ENCODE peak calls at places on chromosomes 5 and 9, in four cellular contexts. U is dorsolateral prefrontal cortex, M is OCI-LY7, E is tibial artery. T is an unnamed sample.
A peak's percentile ranks its signal among the peaks of the same experiment; 100 is the strongest.

GRCh38 chr9:127905788-127906191 is 6.4 kb upstream of the ST6GALNAC6 start:
- DNase-seq in U (no peak), M (peak; percentile 77), E (peak; percentile 75), T (peak; percentile 52)

GRCh38 chr5:38724301-38725030 is 121.3 kb upstream of the OSMR start:
- DNase-seq in E (no peak), U (no peak), M (no peak), T (no peak)

GRCh38 chr5:90747175-90747574 is 188.6 kb downstream of the ADGRV1 start:
- DNase-seq in M (no peak), U (no peak), E (no peak), T (no peak)

GRCh38 chr9:133420392-133420827 is 1.8 kb upstream of the ADAMTS13 start:
- DNase-seq in M (peak; percentile 90), U (no peak), E (no peak), T (no peak)

GRCh38 chr5:172772112-172772906 is 1.3 kb upstream of the DUSP1 start:
- DNase-seq in U (peak; percentile 66), E (peak; percentile 99), M (peak; percentile 82), T (peak; percentile 97)

GRCh38 chr9:89579741-89580395 is 24.9 kb upstream of the GADD45G start:
- DNase-seq in E (no peak), U (no peak), M (no peak), T (no peak)

GRCh38 chr9:123660691-123661090 is 269.2 kb downstream of the DENND1A start:
- DNase-seq in M (peak; percentile 31), U (no peak), E (no peak), T (no peak)

GRCh38 chr5:154986151-154986550 is 27.4 kb upstream of the KIF4B start:
- DNase-seq in E (no peak), U (no peak), M (no peak), T (no peak)

GRCh38 chr5:134174841-134175839 is 1.6 kb downstream of the SKP1 start:
- DNase-seq in M (peak; percentile 35), U (no peak), E (no peak), T (no peak)

GRCh38 chr5:26889810-26890209 is 148.6 kb downstream of the CDH9 start:
- DNase-seq in M (no peak), E (no peak), U (no peak), T (no peak)

GRCh38 chr5:113246371-113246870 is 188.4 kb downstream of the TSSK1B start:
- DNase-seq in U (no peak), E (no peak), M (no peak), T (no peak)

GRCh38 chr5:76303917-76304316 is 99.2 kb upstream of the IQGAP2 start:
- DNase-seq in E (peak; percentile 11), M (peak; percentile 85), U (no peak), T (no peak)

GRCh38 chr5:66864240-66864884 is 268.2 kb downstream of the MAST4 start:
- DNase-seq in M (peak; percentile 3), U (no peak), E (no peak), T (no peak)

GRCh38 chr9:33942471-33943083 is 106.1 kb downstream of the UBAP2 start:
- DNase-seq in E (no peak), U (no peak), M (no peak), T (no peak)

GRCh38 chr9:133103183-133103986 is 17.7 kb downstream of the RALGDS start:
- DNase-seq in U (peak; percentile 76), M (peak; percentile 50), E (peak; percentile 78), T (peak; percentile 76)

GRCh38 chr5:368162-369084 is 46.9 kb downstream of the AHRR start:
- DNase-seq in M (peak; percentile 24), E (peak; percentile 56), U (peak; percentile 16), T (no peak)

GRCh38 chr9:127262621-127263020 is 2.0 kb upstream of the GARNL3 start:
- DNase-seq in E (no peak), U (peak; percentile 23), M (no peak), T (no peak)

GRCh38 chr5:154740957-154741356 is 14.2 kb upstream of the LARP1 start:
- DNase-seq in U (peak; percentile 76), E (no peak), M (no peak), T (peak; percentile 45)

GRCh38 chr9:37591775-37592107 is 656 bp downstream of the TOMM5 start:
- DNase-seq in U (no peak), M (no peak), E (no peak), T (no peak)

GRCh38 chr9:19286634-19287188 is 56.2 kb downstream of the DENND4C start:
- DNase-seq in E (no peak), U (no peak), M (no peak), T (no peak)

DNA sequence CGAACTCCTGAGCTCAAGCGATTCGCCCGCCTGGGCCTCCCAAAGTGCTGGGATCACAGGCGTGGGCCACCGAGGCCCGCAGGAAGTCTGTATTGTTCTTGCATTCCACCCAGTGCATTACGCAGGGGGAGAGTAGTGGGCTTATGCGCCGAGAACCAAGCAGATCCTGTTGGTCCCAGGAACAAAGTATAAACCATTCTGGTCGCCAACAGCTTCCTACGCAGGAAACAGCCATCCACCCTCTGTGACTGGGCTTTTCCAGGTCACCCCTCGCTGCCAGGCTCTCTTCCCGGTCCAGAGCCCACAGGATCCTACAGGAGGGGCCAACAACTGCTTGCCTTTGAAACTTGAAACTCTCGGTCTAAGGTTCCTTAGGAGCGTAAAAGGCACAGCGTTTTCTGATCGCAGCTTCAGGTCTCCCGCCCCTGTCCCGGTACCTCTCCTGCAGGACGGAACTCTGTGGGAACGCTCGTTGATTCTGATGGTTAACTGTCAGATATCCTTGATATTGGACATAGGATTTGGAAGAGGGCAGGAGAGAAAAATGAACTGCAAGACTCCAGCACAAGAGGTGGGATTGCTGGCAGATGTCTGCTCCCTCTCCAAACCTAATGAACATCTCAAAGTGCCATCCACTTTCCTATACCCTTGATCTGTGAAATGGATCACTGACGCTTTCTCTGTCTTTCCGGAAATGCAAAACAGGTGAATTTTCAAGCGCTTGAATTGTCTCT is 4.2 kb upstream of the ANXA2R start:
- DNase-seq in E (no peak), U (no peak), M (no peak), T (peak; percentile 53)
- H3K27ac ChIP-seq in E (no peak overlapping the region), U (no peak overlapping the region), M (no peak overlapping the region), T (peak overlapping the region; percentile 78)

GRCh38 chr5:44935262-44935661 is 126.5 kb downstream of the MRPS30 start:
- DNase-seq in U (no peak), M (no peak), E (no peak), T (no peak)
- TF ChIP-seq CTCF in U (no peak), M (peak; percentile 31), E (no peak), T (no peak)

GRCh38 chr5:141199359-141200235 is at the start of gene PCDHB11:
- DNase-seq in M (peak; percentile 18), E (no peak), U (no peak), T (no peak)
- H3K27ac ChIP-seq in M (no peak within 1 kb of the TSS), E (no peak within 1 kb of the TSS), U (no peak within 1 kb of the TSS), T (no peak within 1 kb of the TSS)

DNA sequence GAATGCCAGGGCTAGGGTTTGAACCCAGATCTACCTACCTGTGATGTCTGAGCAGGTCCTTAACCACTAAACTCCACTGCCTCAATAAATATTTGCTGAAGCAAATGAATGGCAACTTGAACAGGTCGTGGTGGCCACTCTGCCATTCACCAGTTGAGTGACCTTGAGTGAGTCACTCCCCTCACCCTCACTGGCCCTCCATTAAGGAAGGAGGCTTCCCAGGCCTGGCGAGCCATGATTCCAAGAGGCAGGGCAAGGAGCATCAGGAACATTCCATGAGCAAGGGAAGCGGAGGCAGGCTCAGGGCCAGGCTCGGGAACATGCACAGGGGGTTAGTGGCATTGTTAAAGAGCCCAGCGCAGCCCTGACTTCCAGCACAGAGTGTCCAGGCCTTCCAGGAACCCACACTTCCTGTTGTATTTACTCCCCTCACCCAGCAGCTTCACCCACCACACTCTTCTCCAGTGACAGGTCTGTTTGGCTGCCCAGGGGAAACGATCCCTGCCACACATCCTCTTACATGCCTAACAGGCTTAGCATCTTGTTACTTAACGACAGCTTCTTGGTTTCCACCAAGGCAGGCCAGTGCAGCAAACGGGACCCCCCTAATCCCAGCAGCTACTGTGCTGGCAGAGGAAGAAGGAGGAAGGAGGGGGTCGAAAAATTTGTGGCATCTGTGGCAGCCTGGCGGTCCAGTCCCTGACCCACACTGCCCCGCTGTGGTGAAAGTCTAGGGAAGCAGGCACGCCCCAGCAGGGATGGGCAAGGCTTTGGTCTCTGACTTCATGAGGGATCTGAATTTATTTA is 43.7 kb upstream of the TTC1 start:
- DNase-seq in E (no peak), M (peak; percentile 42), U (no peak), T (peak; percentile 31)
- TF ChIP-seq CTCF in E (peak; percentile 59), M (peak; percentile 76), U (peak; percentile 53), T (peak; percentile 42)

DNA sequence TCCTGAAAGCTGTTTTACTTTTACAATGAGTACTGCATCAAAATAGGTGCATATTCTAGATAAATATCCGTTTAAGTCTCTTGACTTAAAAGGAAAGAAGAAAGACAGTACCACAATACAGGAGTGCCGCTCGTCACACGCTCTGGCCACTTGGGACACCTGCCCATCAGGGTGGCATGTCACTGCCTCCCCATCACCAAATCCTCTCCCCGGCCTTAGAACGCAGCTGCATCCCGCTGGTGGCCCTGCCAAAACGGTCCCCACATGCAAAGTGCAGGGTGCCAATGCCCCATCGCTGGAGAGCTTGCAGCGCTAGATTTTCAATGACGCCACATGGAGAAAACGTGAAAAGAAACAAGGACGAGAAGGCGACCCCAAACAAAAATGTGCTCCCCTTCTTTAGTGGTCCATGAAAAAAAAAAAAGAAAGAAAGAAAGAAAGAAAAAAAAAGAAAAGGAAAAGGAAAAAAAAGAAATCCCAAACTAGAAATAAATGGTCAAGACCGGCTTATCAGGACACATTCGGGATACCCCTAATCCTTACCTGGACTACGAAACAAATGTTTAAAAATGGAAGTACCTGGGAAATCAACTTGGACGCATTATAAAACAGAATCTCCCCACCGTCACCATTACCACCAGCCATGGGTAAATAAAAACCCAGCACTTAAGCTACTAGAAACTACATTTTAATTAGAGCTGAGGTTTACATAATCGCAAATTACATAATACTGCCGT is 1.1 kb downstream of the ANKH start:
- DNase-seq in E (peak; percentile 67), M (peak; percentile 79), U (peak; percentile 47), T (peak; percentile 55)
- H3K27ac ChIP-seq in E (peak overlapping the region; percentile 98), M (peak overlapping the region; percentile 45), U (no peak overlapping the region), T (peak overlapping the region; percentile 90)

GRCh38 chr5:149228610-149229297 is 42.9 kb upstream of the AFAP1L1 start:
- DNase-seq in M (no peak), E (no peak), U (peak; percentile 40), T (no peak)
- TF ChIP-seq CTCF in M (no peak), E (peak; percentile 72), U (peak; percentile 69), T (peak; percentile 86)

DNA sequence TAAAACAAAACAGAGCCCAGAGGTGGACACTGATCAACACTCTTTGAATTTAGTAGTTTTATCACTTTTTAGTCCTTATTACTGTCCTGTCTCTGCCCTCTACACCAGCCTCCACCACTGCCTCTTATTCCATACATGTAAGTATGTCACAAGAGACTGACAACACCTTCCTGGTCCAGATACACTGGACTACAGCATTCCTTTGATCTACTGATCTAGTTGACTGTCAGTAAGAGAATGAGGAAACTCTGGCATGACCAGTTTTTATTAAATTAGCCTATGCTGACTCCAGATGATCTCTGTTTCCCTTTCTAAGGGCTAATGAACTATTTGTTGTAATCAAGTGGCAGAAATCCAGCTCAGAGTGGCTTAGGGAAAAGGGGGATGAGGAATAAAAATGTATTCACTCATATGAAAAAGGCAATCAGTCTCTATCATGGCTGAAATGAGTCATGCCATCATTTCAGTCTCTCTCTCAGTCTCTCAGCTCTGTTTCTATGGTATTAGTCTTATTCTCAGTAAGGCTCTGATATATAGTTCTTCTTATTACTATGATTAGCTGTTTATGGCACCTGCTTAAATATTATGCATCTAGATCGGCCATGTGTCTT is 5.5 kb downstream of the ARHGEF37 start:
- DNase-seq in U (no peak), M (no peak), E (no peak), T (no peak)
- H3K27ac ChIP-seq in U (no peak overlapping the region), M (no peak overlapping the region), E (peak overlapping the region; percentile 40), T (peak overlapping the region; percentile 52)

GRCh38 chr5:109589983-109590382 is 99.7 kb upstream of the MAN2A1 start:
- DNase-seq in M (peak; percentile 2), E (no peak), U (no peak), T (no peak)
- TF ChIP-seq CTCF in M (no peak), E (no peak), U (peak; percentile 17), T (no peak)